ENCODE peak calls at places on chromosomes 16 and 17, in eight cellular contexts. X is GM04503; U is NCI-H226; Z is activated CD4-positive, CD25-positive, alpha-beta regulatory T cell; I is kidney; A is astrocyte; E is nucleus accumbens; V is neural crest cell. C is an unnamed sample.

GRCh38 chr16:3282103-3282746 is 1.1 kb upstream of the ZNF263 start:
- DNase-seq in X (no peak), U (no peak), Z (peak; percentile 38), I (no peak), A (peak; percentile 73), E (no peak), V (no peak), C (no peak)

GRCh38 chr16:22007509-22008214 is at the start of gene MOSMO:
- DNase-seq in X (no peak), U (peak; percentile 48), Z (peak; percentile 63), I (peak; percentile 88), A (peak; percentile 56), E (peak; percentile 41), V (peak; percentile 36), C (no peak)

GRCh38 chr17:55286681-55287589 is 22.2 kb downstream of the HLF start:
- DNase-seq in X (no peak), U (peak; percentile 88), Z (no peak), I (no peak), A (peak; percentile 55), E (no peak), V (no peak), C (no peak)

GRCh38 chr16:31875112-31875803 is 1.7 kb downstream of the ZNF267 start:
- DNase-seq in X (no peak), U (no peak), Z (no peak), I (no peak), A (peak; percentile 59), E (no peak), V (no peak), C (no peak)

GRCh38 chr16:81550412-81550768 is 105.8 kb downstream of the CMIP start:
- DNase-seq in X (no peak), U (no peak), Z (no peak), I (no peak), A (no peak), E (no peak), V (no peak), C (no peak)

GRCh38 chr17:38591759-38592241 is 14.0 kb downstream of the SRCIN1 start:
- DNase-seq in X (no peak), U (peak; percentile 96), Z (no peak), I (peak; percentile 73), A (peak; percentile 20), E (no peak), V (no peak), C (no peak)

GRCh38 chr17:51630101-51630671 is 369.8 kb downstream of the UTP18 start:
- DNase-seq in X (no peak), U (no peak), Z (no peak), I (no peak), A (no peak), E (no peak), V (no peak), C (no peak)

GRCh38 chr16:57840833-57841232 is 38.5 kb upstream of the KIFC3 start:
- DNase-seq in X (no peak), U (no peak), Z (no peak), I (no peak), A (no peak), E (no peak), V (no peak), C (no peak)

GRCh38 chr17:19398301-19399181 is 11.6 kb upstream of the MFAP4 start:
- DNase-seq in X (no peak), U (no peak), Z (no peak), I (peak; percentile 91), A (no peak), E (no peak), V (no peak), C (no peak)

GRCh38 chr17:64358261-64358788 is 32.3 kb downstream of the PECAM1 start:
- DNase-seq in X (no peak), U (no peak), Z (no peak), I (no peak), A (no peak), E (no peak), V (no peak), C (no peak)

GRCh38 chr17:74873874-74874614 is 1.2 kb upstream of the FDXR start:
- DNase-seq in X (no peak), U (peak; percentile 12), Z (no peak), I (peak; percentile 62), A (no peak), E (no peak), V (no peak), C (no peak)

GRCh38 chr17:59558953-59559352 is 6.5 kb upstream of the DHX40 start:
- DNase-seq in X (no peak), U (no peak), Z (no peak), I (no peak), A (no peak), E (no peak), V (no peak), C (no peak)

GRCh38 chr17:4598776-4599504 is 14.6 kb downstream of the SMTNL2 start:
- DNase-seq in X (no peak), U (no peak), Z (no peak), I (peak; percentile 26), A (no peak), E (no peak), V (no peak), C (no peak)

GRCh38 chr17:6269474-6269873 is 165.4 kb downstream of the AIPL1 start:
- DNase-seq in X (no peak), U (peak; percentile 28), Z (no peak), I (no peak), A (peak; percentile 38), E (no peak), V (peak; percentile 69), C (no peak)

GRCh38 chr17:6714315-6714874 is 1.2 kb upstream of the SLC13A5 start:
- DNase-seq in X (no peak), U (no peak), Z (no peak), I (no peak), A (no peak), E (no peak), V (no peak), C (no peak)

GRCh38 chr17:49388692-49389513 is 25.8 kb downstream of the PHB1 start:
- DNase-seq in X (no peak), U (no peak), Z (no peak), I (no peak), A (peak; percentile 8), E (no peak), V (no peak), C (no peak)

GRCh38 chr17:10031606-10032005 is 126.5 kb upstream of the RCVRN start:
- DNase-seq in X (no peak), U (no peak), Z (no peak), I (no peak), A (no peak), E (no peak), V (no peak), C (no peak)

GRCh38 chr16:84947022-84947421 is 64.3 kb downstream of the ZDHHC7 start:
- DNase-seq in X (no peak), U (no peak), Z (no peak), I (no peak), A (no peak), E (no peak), V (no peak), C (no peak)

GRCh38 chr17:55458977-55459376 is 37.3 kb upstream of the MMD start:
- DNase-seq in X (peak; percentile 54), U (no peak), Z (no peak), I (no peak), A (peak; percentile 76), E (no peak), V (no peak), C (no peak)

GRCh38 chr17:2931426-2931825 is 132.0 kb downstream of the OR1D5 start:
- DNase-seq in X (no peak), U (no peak), Z (no peak), I (no peak), A (no peak), E (no peak), V (no peak), C (no peak)

GRCh38 chr16:46885960-46886763 is 2.0 kb downstream of the GPT2 start:
- DNase-seq in X (no peak), U (no peak), Z (no peak), I (no peak), A (peak; percentile 68), E (peak; percentile 43), V (no peak), C (no peak)

GRCh38 chr16:11370084-11370931 is 25.0 kb downstream of the RMI2 start:
- DNase-seq in X (no peak), U (no peak), Z (no peak), I (peak; percentile 79), A (no peak), E (no peak), V (no peak), C (no peak)

GRCh38 chr16:84893849-84894599 is 74.2 kb downstream of the CRISPLD2 start:
- DNase-seq in X (no peak), U (no peak), Z (no peak), I (no peak), A (no peak), E (no peak), V (no peak), C (no peak)

GRCh38 chr17:73874008-73874407 is 229.8 kb upstream of the SDK2 start:
- DNase-seq in X (no peak), U (no peak), Z (no peak), I (no peak), A (no peak), E (no peak), V (no peak), C (no peak)